ENCODE peak calls at places on chromosomes 2 and 18, in four cellular contexts. P, J, M and A are unnamed samples.

GRCh38 chr2:219561179-219562048 is 9.9 kb downstream of the OBSL1 start:
- DNase-seq in P (no peak), J (no peak), M (no peak), A (no peak)

GRCh38 chr2:173990970-173991819 is 26.0 kb upstream of the SP3 start:
- DNase-seq in P (peak; percentile 93), J (peak; percentile 45), M (no peak), A (peak; percentile 82)

GRCh38 chr2:96623116-96623515 is 15.0 kb downstream of the KANSL3 start:
- DNase-seq in P (no peak), J (no peak), M (no peak), A (no peak)

GRCh38 chr2:60216452-60216995 is 336.9 kb downstream of the BCL11A start:
- DNase-seq in P (no peak), J (no peak), M (no peak), A (no peak)

GRCh38 chr2:200406379-200406778 is 99.9 kb downstream of the SPATS2L start:
- DNase-seq in P (no peak), J (peak; percentile 85), M (no peak), A (no peak)

GRCh38 chr2:134504586-134505336 is 214.0 kb downstream of the TMEM163 start:
- DNase-seq in P (no peak), J (no peak), M (no peak), A (no peak)

GRCh38 chr2:119820275-119820674 is 60.6 kb downstream of the PTPN4 start:
- DNase-seq in P (no peak), J (peak; percentile 97), M (no peak), A (no peak)

GRCh38 chr2:108786354-108787208 is at the start of gene CCDC138:
- DNase-seq in P (peak; percentile 91), J (peak; percentile 93), M (peak; percentile 86), A (peak; percentile 93)

GRCh38 chr2:96108578-96109561 is 7.5 kb downstream of the ADRA2B start:
- DNase-seq in P (peak; percentile 64), J (no peak), M (no peak), A (peak; percentile 73)

GRCh38 chr2:56191617-56192016 is 7.8 kb downstream of the CCDC85A start:
- DNase-seq in P (no peak), J (peak; percentile 73), M (no peak), A (peak; percentile 28)

GRCh38 chr18:75031717-75032317 is 177.1 kb downstream of the PTGR3 start:
- DNase-seq in P (no peak), J (no peak), M (no peak), A (no peak)

GRCh38 chr18:61635901-61636528 is 256.8 kb downstream of the RNF152 start:
- DNase-seq in P (peak; percentile 68), J (peak; percentile 76), M (no peak), A (peak; percentile 55)

GRCh38 chr18:79702906-79703305 is 23.3 kb downstream of the CTDP1 start:
- DNase-seq in P (no peak), J (no peak), M (no peak), A (no peak)

GRCh38 chr2:233828546-233829192 is 25.7 kb downstream of the HJURP start:
- DNase-seq in P (peak; percentile 54), J (no peak), M (no peak), A (no peak)

GRCh38 chr18:28267276-28267675 is 90.3 kb upstream of the CDH2 start:
- DNase-seq in P (no peak), J (no peak), M (no peak), A (no peak)

GRCh38 chr2:20143263-20143662 is 81.7 kb downstream of the SDC1 start:
- DNase-seq in P (no peak), J (no peak), M (no peak), A (no peak)

GRCh38 chr18:48769006-48769646 is 181.6 kb downstream of the SMAD7 start:
- DNase-seq in P (no peak), J (no peak), M (no peak), A (no peak)

GRCh38 chr2:239014458-239014857 is 166.6 kb downstream of the TWIST2 start:
- DNase-seq in P (peak; percentile 50), J (no peak), M (no peak), A (no peak)

GRCh38 chr18:33820517-33821368 is 242.7 kb downstream of the ASXL3 start:
- DNase-seq in P (no peak), J (no peak), M (no peak), A (no peak)

GRCh38 chr2:147739531-147739930 is 105.3 kb upstream of the ACVR2A start:
- DNase-seq in P (no peak), J (no peak), M (no peak), A (no peak)

GRCh38 chr2:119405151-119405550 is 26.5 kb upstream of the TMEM37 start:
- DNase-seq in P (no peak), J (no peak), M (no peak), A (no peak)

GRCh38 chr2:220478305-220479058 is 851.1 kb downstream of the SLC4A3 start:
- DNase-seq in P (no peak), J (no peak), M (no peak), A (no peak)

GRCh38 chr2:140589696-140590095 is 1541.1 kb downstream of the LRP1B start:
- DNase-seq in P (no peak), J (no peak), M (no peak), A (no peak)

GRCh38 chr2:130373808-130374365 is 18.0 kb downstream of the PTPN18 start:
- DNase-seq in P (peak; percentile 57), J (no peak), M (no peak), A (no peak)

GRCh38 chr2:188415754-188416083 is 124.0 kb downstream of the GULP1 start:
- DNase-seq in P (no peak), J (no peak), M (no peak), A (no peak)

GRCh38 chr2:107325983-107326786 is 440.2 kb upstream of the ST6GAL2 start:
- DNase-seq in P (no peak), J (no peak), M (no peak), A (peak; percentile 33)

GRCh38 chr2:234374671-234375245 is 122.1 kb downstream of the ARL4C start:
- DNase-seq in P (no peak), J (no peak), M (no peak), A (no peak)

GRCh38 chr2:237714690-237715458 is 83.7 kb upstream of the RBM44 start:
- DNase-seq in P (peak; percentile 89), J (peak; percentile 60), M (no peak), A (no peak)

GRCh38 chr2:204145197-204146190 is 208.9 kb downstream of the ICOS start:
- DNase-seq in P (peak; percentile 88), J (peak; percentile 78), M (peak; percentile 18), A (peak; percentile 73)

GRCh38 chr2:132651115-132652099 is 18.6 kb downstream of the LYPD1 start:
- DNase-seq in P (no peak), J (peak; percentile 73), M (no peak), A (no peak)

GRCh38 chr2:151757861-151758260 is 23.6 kb upstream of the NEB start:
- DNase-seq in P (no peak), J (peak; percentile 65), M (no peak), A (no peak)

GRCh38 chr2:232261776-232262175 is 116.8 kb upstream of the ALPP start:
- DNase-seq in P (peak; percentile 6), J (no peak), M (no peak), A (no peak)

GRCh38 chr2:76760367-76760704 is 761.8 kb downstream of the LRRTM4 start:
- DNase-seq in P (no peak), J (no peak), M (no peak), A (no peak)

GRCh38 chr2:105431367-105432088 is 32.7 kb upstream of the FHL2 start:
- DNase-seq in P (peak; percentile 90), J (no peak), M (no peak), A (peak; percentile 83)

DNA sequence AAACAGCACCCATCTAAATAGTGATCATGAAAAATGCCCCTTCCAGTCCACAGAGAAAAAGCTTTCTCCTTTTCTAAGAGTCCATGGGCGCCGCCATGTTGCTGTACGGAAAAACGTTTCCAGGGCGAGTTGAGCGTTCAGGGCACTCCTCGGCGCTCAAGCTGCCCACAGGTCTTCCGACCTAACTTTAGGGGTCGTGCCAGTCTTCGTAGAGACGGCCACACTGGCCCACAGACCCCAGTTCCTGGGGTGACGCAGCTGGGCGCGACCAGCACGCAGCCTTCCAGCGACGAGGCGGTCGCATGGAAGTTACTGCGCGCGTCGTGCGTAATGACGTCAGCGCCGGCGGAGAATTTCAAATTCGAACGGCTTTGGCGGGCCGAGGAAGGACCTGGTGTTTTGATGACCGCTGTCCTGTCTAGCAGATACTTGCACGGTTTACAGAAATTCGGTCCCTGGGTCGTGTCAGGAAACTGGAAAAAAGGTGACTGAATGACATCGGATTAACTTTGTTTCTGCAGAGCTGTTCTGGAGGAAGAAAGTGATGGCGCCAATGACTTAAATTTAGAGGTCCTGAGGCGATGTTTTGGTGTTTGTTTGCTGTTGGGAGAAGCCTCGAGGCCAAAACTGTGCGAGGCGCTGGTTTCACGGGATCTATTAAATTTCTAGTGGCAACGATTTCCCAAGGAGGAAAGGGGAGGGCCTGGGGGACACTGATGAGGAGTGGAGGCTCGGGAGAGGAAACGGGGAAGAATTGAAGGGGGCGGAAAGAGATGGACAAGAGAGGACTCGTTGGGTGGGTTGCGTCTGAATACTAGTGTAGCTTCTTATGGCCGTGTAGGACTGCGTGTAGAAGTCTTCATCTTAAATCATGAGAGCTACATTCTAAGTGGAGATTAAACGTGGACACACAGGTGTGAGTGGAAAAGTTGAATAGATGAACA is at the start of the genes METTL4 and NDC80:
- DNase-seq in P (peak; percentile 88), J (peak; percentile 96), M (peak; percentile 58), A (peak; percentile 88)
- TF ChIP-seq POLR2A in P (no peak), J (no peak), M (peak; percentile 76), A (peak; percentile 57)

GRCh38 chr2:240252191-240252871 is 111.9 kb upstream of the OTOS start:
- DNase-seq in P (peak; percentile 57), J (no peak), M (no peak), A (no peak)
- TF ChIP-seq POLR2A in P (no peak), J (no peak), M (no peak), A (no peak)

GRCh38 chr2:158740127-158740526 is 55.0 kb upstream of the DAPL1 start:
- DNase-seq in P (no peak), J (no peak), M (no peak), A (no peak)
- TF ChIP-seq POLR2A in P (no peak), J (no peak), M (no peak), A (no peak)

GRCh38 chr2:30225131-30225762 is 6.1 kb upstream of the LBH start:
- DNase-seq in P (peak; percentile 84), J (peak; percentile 64), M (no peak), A (peak; percentile 66)
- TF ChIP-seq POLR2A in P (peak; percentile 63), J (no peak), M (peak; percentile 47), A (no peak)

GRCh38 chr2:98508690-98509054 is 64.0 kb downstream of the INPP4A start:
- DNase-seq in P (peak; percentile 82), J (no peak), M (no peak), A (peak; percentile 68)
- TF ChIP-seq POLR2A in P (no peak), J (no peak), M (no peak), A (no peak)

GRCh38 chr2:47402805-47403691 is at the start of gene MSH2:
- DNase-seq in P (peak; percentile 95), J (peak; percentile 96), M (peak; percentile 97), A (peak; percentile 92)
- TF ChIP-seq POLR2A in P (no peak), J (peak; percentile 78), M (peak; percentile 87), A (no peak)